ENCODE peak calls at places on chromosomes 1 and 21, in eight cellular contexts. B is esophagus muscularis mucosa, W is A549, E is stomach, C is H1, N is suprapubic skin, A is ovary, Y is tibial nerve. Z is an unnamed sample.

GRCh38 chr1:179287946-179288345 is 5.7 kb upstream of the SOAT1 start:
- DNase-seq in B (no peak), W (peak; percentile 63), E (no peak), C (no peak), N (no peak), A (no peak), Y (no peak), Z (no peak)

GRCh38 chr1:77757616-77758015 is 2.0 kb downstream of the USP33 start:
- DNase-seq in B (no peak), W (no peak), E (no peak), C (no peak), N (no peak), A (no peak), Y (no peak), Z (no peak)

GRCh38 chr21:45170987-45171386 is 96.6 kb downstream of the ADARB1 start:
- DNase-seq in B (peak; percentile 62), W (no peak), E (no peak), C (no peak), N (no peak), A (no peak), Y (no peak), Z (no peak)

GRCh38 chr21:42463861-42464515 is 32.0 kb downstream of the RSPH1 start:
- DNase-seq in B (no peak), W (peak; percentile 80), E (peak; percentile 73), C (no peak), N (peak; percentile 67), A (no peak), Y (no peak), Z (peak; percentile 65)

GRCh38 chr1:59994302-59995198 is 68.0 kb upstream of the CYP2J2 start:
- DNase-seq in B (no peak), W (no peak), E (no peak), C (no peak), N (no peak), A (no peak), Y (peak; percentile 33), Z (no peak)

GRCh38 chr1:39825432-39825941 is 36.8 kb upstream of the BMP8B start:
- DNase-seq in B (no peak), W (no peak), E (no peak), C (no peak), N (no peak), A (no peak), Y (no peak), Z (peak; percentile 72)

GRCh38 chr1:232528472-232529089 is 101.4 kb downstream of the SIPA1L2 start:
- DNase-seq in B (no peak), W (no peak), E (no peak), C (no peak), N (no peak), A (no peak), Y (no peak), Z (no peak)

GRCh38 chr1:60068393-60069045 is 5.1 kb downstream of the C1orf87 start:
- DNase-seq in B (no peak), W (no peak), E (no peak), C (no peak), N (no peak), A (no peak), Y (no peak), Z (no peak)

DNA sequence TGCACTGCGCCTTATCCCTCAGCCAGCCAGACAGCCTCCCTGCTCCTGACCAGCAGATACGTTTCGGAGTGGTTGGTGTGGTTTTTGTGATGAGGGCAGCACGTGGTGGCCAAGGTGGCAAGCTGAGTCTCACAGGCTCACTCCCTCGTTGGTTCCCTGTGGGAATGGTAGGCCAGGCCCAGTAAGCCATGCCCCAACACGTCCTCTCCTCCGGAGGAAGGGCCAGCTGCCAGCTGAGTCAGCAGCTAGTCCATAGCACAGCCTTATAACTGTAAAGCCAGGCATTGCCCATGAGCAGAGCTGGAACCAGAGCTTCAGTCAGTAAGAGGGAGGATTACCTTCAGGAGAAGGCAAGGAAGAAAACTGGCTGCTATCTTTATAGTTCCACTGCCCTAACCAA is 29.5 kb downstream of the SZRD1 start:
- DNase-seq in B (no peak), W (no peak), E (no peak), C (no peak), N (no peak), A (peak; percentile 40), Y (no peak), Z (no peak)
- TF ChIP-seq EP300 in B (no peak), W (no peak), E (no peak), C (no peak), N (no peak), A (no peak), Y (no peak), Z (no peak)

DNA sequence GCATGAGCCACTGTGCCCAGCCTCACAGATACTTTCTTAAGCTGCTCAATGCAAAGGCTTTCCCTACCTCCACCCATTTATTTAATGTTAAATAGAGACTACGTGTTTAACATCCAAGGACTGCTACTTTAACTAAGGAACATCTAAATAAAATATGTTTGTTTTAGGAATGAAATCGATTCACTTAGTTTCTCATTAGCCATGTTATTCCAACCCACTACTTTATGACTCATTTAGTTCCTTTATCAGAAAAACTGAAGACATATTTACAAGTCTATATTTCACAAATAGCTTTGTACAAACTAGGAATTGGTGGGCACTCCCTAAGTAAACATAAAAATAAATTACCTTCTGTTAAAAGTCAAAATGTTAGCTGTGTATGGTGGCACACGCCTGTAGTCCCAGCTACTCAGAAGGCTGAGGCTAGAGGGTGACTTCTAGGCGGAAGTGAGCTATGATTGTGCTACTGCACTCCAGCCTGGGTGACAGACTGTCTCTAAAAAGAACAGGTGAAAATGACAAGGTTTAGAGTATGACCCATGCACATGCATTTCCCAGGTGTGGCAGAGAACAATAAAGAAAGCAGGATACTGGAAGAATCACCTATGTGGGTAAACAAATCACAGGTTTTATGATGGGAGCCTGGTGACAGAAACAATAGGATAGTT is 39.8 kb upstream of the AK4 start:
- DNase-seq in B (no peak), W (no peak), E (peak; percentile 32), C (no peak), N (no peak), A (no peak), Y (no peak), Z (peak; percentile 65)
- TF ChIP-seq EP300 in B (no peak), W (no peak), E (no peak), C (no peak), N (no peak), A (no peak), Y (no peak), Z (no peak)

DNA sequence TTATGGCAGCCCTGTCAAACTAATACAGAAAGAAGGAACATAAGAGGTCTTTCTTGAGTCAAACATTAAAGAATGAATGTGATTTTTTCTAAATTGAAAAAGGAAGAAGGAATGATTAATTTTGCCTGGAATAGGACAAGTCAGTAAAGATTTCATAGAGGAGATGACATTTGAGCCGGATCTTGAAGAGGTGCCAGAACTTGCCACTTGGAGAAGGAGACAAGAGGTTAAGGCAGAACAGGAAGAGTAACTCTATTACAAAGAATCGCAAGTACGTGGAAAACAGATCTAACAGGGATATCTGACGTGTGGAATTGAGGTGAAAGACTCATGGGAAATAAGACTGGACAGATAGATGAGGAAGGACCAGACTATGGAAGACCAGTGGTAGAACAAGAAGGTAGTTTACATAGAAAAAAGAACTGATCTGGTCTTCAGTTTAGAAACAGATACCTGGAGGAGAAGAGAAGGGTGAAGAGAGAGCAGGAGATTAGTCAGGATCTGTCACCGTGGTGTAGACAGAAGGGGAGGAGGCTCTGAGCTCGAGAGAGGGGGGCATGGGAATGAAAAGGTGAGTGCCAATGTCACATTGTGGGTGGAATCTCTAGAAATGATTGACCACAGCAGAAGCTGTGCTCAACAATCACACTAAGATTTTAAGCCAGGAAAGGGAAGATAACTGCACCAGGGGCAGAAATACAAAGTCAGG is 32.5 kb downstream of the RHOU start:
- DNase-seq in B (no peak), W (no peak), E (no peak), C (no peak), N (no peak), A (no peak), Y (no peak), Z (no peak)
- TF ChIP-seq EP300 in B (no peak), W (no peak), E (no peak), C (no peak), N (no peak), A (no peak), Y (no peak), Z (no peak)

DNA sequence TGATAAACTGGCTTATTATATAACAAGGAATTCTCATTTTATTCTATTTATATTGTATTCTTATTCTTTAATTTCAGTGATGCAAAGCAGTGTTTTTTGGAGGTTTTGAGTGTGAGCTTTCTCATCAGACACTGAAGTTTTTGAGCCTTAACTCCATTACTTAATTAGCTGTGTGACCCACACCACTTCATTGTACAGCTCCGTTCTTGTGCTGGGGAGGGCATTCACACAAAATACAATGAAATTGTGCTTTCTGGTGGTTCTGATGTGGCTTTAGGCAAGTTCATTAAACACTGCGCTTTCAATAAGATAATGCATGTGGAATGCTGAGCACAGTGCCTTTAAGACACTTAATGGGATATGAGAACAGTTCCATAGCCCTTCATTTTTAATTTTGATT is 102.7 kb upstream of the TPTE start:
- DNase-seq in B (peak; percentile 92), W (no peak), E (no peak), C (no peak), N (no peak), A (no peak), Y (no peak), Z (no peak)
- TF ChIP-seq EP300 in B (no peak), W (no peak), E (no peak), C (no peak), N (no peak), A (no peak), Y (no peak), Z (no peak)

DNA sequence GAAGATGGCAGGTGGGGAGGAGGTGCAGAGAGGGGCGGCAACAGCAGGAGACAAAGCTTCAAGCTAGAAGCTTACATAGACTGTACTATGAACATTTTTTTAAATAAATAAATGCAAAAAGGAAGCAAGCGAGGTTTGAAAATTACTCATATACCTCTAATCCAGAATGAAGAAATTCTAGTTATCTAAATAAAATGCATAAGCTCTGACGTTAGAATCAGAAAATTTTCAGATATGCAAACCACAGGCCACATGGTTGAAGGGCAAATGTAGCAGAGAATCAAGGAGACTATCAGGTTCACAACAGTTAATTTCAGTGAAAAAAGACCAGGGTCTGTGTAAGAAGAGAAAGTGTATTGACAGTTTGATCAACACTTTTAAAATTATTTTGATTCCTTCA is 54.8 kb downstream of the NRIP1 start:
- DNase-seq in B (no peak), W (no peak), E (no peak), C (no peak), N (no peak), A (no peak), Y (no peak), Z (no peak)
- TF ChIP-seq EP300 in B (no peak), W (no peak), E (no peak), C (no peak), N (no peak), A (no peak), Y (no peak), Z (no peak)

DNA sequence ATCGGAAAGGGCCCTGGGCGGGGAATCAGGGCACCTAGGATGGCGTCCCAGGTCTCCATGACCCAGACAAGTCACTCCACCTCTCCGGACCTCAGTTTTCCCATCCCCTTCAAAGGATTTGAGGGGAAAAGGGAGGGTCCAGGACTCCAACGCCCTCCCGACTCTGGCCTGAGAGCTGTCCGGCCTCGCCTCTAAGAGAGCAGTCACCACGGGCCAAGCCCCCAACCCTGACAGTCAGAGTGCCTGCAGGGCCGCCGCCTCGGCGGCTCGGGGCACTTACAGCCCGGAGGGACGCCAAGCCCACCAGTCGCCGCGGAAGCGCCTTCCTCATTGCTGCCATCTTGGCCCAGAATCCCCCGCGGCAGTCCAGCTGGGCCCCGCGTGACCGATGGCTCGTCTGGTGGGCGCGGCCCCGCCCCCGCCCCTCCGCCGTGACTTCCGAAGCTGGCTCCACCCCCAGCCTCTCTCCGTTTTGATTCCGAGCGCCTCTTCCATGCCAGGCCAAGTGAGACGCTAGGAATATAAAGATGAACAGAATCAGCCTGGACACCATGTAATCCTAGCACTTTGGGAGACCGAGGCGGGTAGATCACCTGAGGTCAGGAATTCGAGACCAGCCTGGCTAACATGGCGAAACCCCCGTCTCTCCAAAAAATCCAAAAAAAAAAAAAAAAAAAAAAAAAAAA is at the start of gene HMGCL:
- DNase-seq in B (peak; percentile 97), W (peak; percentile 83), E (peak; percentile 93), C (no peak), N (peak; percentile 95), A (peak; percentile 89), Y (peak; percentile 87), Z (peak; percentile 93)
- TF ChIP-seq EP300 in B (no peak), W (no peak), E (no peak), C (no peak), N (no peak), A (no peak), Y (peak; percentile 87), Z (no peak)

Z was measured in transverse colon.